ENCODE peak calls at places on chromosomes 2 and 18, in seven cellular contexts. One of them, this sample, is unnamed.

GRCh38 chr2:109660046-109660860 is 46.1 kb downstream of the SOWAHC start:
- DNase-seq in germinal center: no peak
- DNase-seq in endothelial cell: no peak
- DNase-seq in MM.1S: peak; percentile 7
- DNase-seq in effector memory CD8-positive, alpha-beta T cell: no peak
- DNase-seq in ELF-1: no peak
- DNase-seq in BE2C: no peak
- DNase-seq in this sample: no peak

GRCh38 chr2:17719562-17720371 is 33.8 kb downstream of the SMC6 start:
- DNase-seq in effector memory CD8-positive, alpha-beta T cell: no peak
- DNase-seq in MM.1S: peak; percentile 15
- DNase-seq in BE2C: no peak
- DNase-seq in endothelial cell: no peak
- DNase-seq in germinal center: peak; percentile 31
- DNase-seq in ELF-1: no peak
- DNase-seq in this sample: no peak

GRCh38 chr18:59155140-59155539 is 15.5 kb downstream of the SEC11C start:
- DNase-seq in BE2C: no peak
- DNase-seq in MM.1S: no peak
- DNase-seq in germinal center: no peak
- DNase-seq in effector memory CD8-positive, alpha-beta T cell: no peak
- DNase-seq in ELF-1: no peak
- DNase-seq in endothelial cell: no peak
- DNase-seq in this sample: no peak

GRCh38 chr18:48623468-48624220 is 84.8 kb downstream of the CTIF start:
- DNase-seq in ELF-1: no peak
- DNase-seq in endothelial cell: no peak
- DNase-seq in effector memory CD8-positive, alpha-beta T cell: no peak
- DNase-seq in BE2C: no peak
- DNase-seq in germinal center: no peak
- DNase-seq in MM.1S: no peak
- DNase-seq in this sample: no peak

GRCh38 chr2:148812306-148812705 is 62.7 kb upstream of the KIF5C start:
- DNase-seq in MM.1S: no peak
- DNase-seq in germinal center: no peak
- DNase-seq in effector memory CD8-positive, alpha-beta T cell: no peak
- DNase-seq in endothelial cell: no peak
- DNase-seq in ELF-1: no peak
- DNase-seq in BE2C: peak; percentile 21
- DNase-seq in this sample: peak; percentile 60

GRCh38 chr2:42223822-42224268 is 54.7 kb downstream of the EML4 start:
- DNase-seq in endothelial cell: no peak
- DNase-seq in ELF-1: no peak
- DNase-seq in BE2C: no peak
- DNase-seq in germinal center: no peak
- DNase-seq in effector memory CD8-positive, alpha-beta T cell: no peak
- DNase-seq in MM.1S: no peak
- DNase-seq in this sample: no peak

GRCh38 chr2:126370208-126370607 is 285.8 kb upstream of the GYPC start:
- DNase-seq in ELF-1: no peak
- DNase-seq in endothelial cell: no peak
- DNase-seq in germinal center: no peak
- DNase-seq in MM.1S: no peak
- DNase-seq in effector memory CD8-positive, alpha-beta T cell: no peak
- DNase-seq in BE2C: no peak
- DNase-seq in this sample: no peak

GRCh38 chr18:74137920-74138538 is 9.6 kb downstream of the FBXO15 start:
- DNase-seq in germinal center: no peak
- DNase-seq in MM.1S: no peak
- DNase-seq in effector memory CD8-positive, alpha-beta T cell: no peak
- DNase-seq in BE2C: no peak
- DNase-seq in endothelial cell: no peak
- DNase-seq in ELF-1: no peak
- DNase-seq in this sample: no peak

GRCh38 chr18:8615397-8616025 is 6.3 kb downstream of the RAB12 start:
- DNase-seq in germinal center: no peak
- DNase-seq in ELF-1: no peak
- DNase-seq in BE2C: peak; percentile 8
- DNase-seq in effector memory CD8-positive, alpha-beta T cell: no peak
- DNase-seq in endothelial cell: no peak
- DNase-seq in MM.1S: no peak
- DNase-seq in this sample: no peak

GRCh38 chr2:160791884-160792283 is 298.3 kb upstream of the RBMS1 start:
- DNase-seq in ELF-1: no peak
- DNase-seq in effector memory CD8-positive, alpha-beta T cell: no peak
- DNase-seq in BE2C: no peak
- DNase-seq in endothelial cell: no peak
- DNase-seq in germinal center: no peak
- DNase-seq in MM.1S: no peak
- DNase-seq in this sample: no peak

GRCh38 chr2:96103906-96104861 is 12.2 kb downstream of the ADRA2B start:
- DNase-seq in germinal center: no peak
- DNase-seq in effector memory CD8-positive, alpha-beta T cell: no peak
- DNase-seq in endothelial cell: no peak
- DNase-seq in BE2C: no peak
- DNase-seq in MM.1S: no peak
- DNase-seq in ELF-1: no peak
- DNase-seq in this sample: no peak

GRCh38 chr2:133755515-133756311 is 187.4 kb upstream of the NCKAP5 start:
- DNase-seq in ELF-1: no peak
- DNase-seq in effector memory CD8-positive, alpha-beta T cell: no peak
- DNase-seq in BE2C: no peak
- DNase-seq in endothelial cell: no peak
- DNase-seq in MM.1S: no peak
- DNase-seq in germinal center: no peak
- DNase-seq in this sample: no peak

GRCh38 chr18:62294073-62294472 is 31.0 kb upstream of the TNFRSF11A start:
- DNase-seq in effector memory CD8-positive, alpha-beta T cell: no peak
- DNase-seq in germinal center: no peak
- DNase-seq in endothelial cell: no peak
- DNase-seq in MM.1S: no peak
- DNase-seq in ELF-1: no peak
- DNase-seq in BE2C: no peak
- DNase-seq in this sample: no peak

GRCh38 chr2:164737612-164738081 is 104.0 kb downstream of the COBLL1 start:
- DNase-seq in MM.1S: peak; percentile 83
- DNase-seq in effector memory CD8-positive, alpha-beta T cell: no peak
- DNase-seq in BE2C: peak; percentile 44
- DNase-seq in ELF-1: peak; percentile 70
- DNase-seq in germinal center: peak; percentile 70
- DNase-seq in endothelial cell: peak; percentile 53
- DNase-seq in this sample: peak; percentile 65

GRCh38 chr18:34354351-34354750 is 129.6 kb upstream of the NOL4 start:
- DNase-seq in endothelial cell: no peak
- DNase-seq in germinal center: no peak
- DNase-seq in BE2C: no peak
- DNase-seq in effector memory CD8-positive, alpha-beta T cell: no peak
- DNase-seq in MM.1S: no peak
- DNase-seq in ELF-1: no peak
- DNase-seq in this sample: no peak

GRCh38 chr2:235614176-235614860 is 120.5 kb downstream of the AGAP1 start:
- DNase-seq in BE2C: no peak
- DNase-seq in effector memory CD8-positive, alpha-beta T cell: no peak
- DNase-seq in endothelial cell: no peak
- DNase-seq in germinal center: no peak
- DNase-seq in ELF-1: no peak
- DNase-seq in MM.1S: peak; percentile 81
- DNase-seq in this sample: no peak

GRCh38 chr18:48952287-48953095 is 1.7 kb upstream of the SMAD7 start:
- DNase-seq in effector memory CD8-positive, alpha-beta T cell: peak; percentile 70
- DNase-seq in germinal center: peak; percentile 67
- DNase-seq in BE2C: peak; percentile 62
- DNase-seq in ELF-1: peak; percentile 96
- DNase-seq in endothelial cell: peak; percentile 67
- DNase-seq in MM.1S: peak; percentile 78
- DNase-seq in this sample: peak; percentile 90

GRCh38 chr2:80001704-80002103 is 302.8 kb downstream of the LRRTM1 start:
- DNase-seq in MM.1S: no peak
- DNase-seq in BE2C: no peak
- DNase-seq in effector memory CD8-positive, alpha-beta T cell: no peak
- DNase-seq in endothelial cell: no peak
- DNase-seq in germinal center: no peak
- DNase-seq in ELF-1: no peak
- DNase-seq in this sample: no peak

GRCh38 chr2:73268368-73268830 is 15.9 kb downstream of the FBXO41 start:
- DNase-seq in germinal center: no peak
- DNase-seq in effector memory CD8-positive, alpha-beta T cell: no peak
- DNase-seq in ELF-1: no peak
- DNase-seq in MM.1S: no peak
- DNase-seq in BE2C: no peak
- DNase-seq in endothelial cell: no peak
- DNase-seq in this sample: no peak

GRCh38 chr2:127049927-127050802 is 56.8 kb downstream of the BIN1 start:
- DNase-seq in ELF-1: peak; percentile 85
- DNase-seq in endothelial cell: peak; percentile 86
- DNase-seq in MM.1S: peak; percentile 33
- DNase-seq in germinal center: peak; percentile 83
- DNase-seq in BE2C: peak; percentile 69
- DNase-seq in effector memory CD8-positive, alpha-beta T cell: peak; percentile 68
- DNase-seq in this sample: peak; percentile 79

GRCh38 chr2:226327830-226328229 is 471.8 kb downstream of the IRS1 start:
- DNase-seq in germinal center: no peak
- DNase-seq in ELF-1: no peak
- DNase-seq in MM.1S: no peak
- DNase-seq in BE2C: no peak
- DNase-seq in endothelial cell: no peak
- DNase-seq in effector memory CD8-positive, alpha-beta T cell: no peak
- DNase-seq in this sample: no peak

GRCh38 chr2:39632871-39633270 is 32.8 kb upstream of the TMEM178A start:
- DNase-seq in effector memory CD8-positive, alpha-beta T cell: no peak
- DNase-seq in germinal center: no peak
- DNase-seq in endothelial cell: no peak
- DNase-seq in MM.1S: no peak
- DNase-seq in BE2C: no peak
- DNase-seq in ELF-1: no peak
- DNase-seq in this sample: no peak